ENCODE peak calls at places on chromosome 7, in four cellular contexts. Y is K562, L is H1, T is GM12878. M is an unnamed sample.

GRCh38 chr7:465710-466400 is 53.8 kb downstream of the PDGFA start:
- DNase-seq in Y (no peak), L (no peak), T (no peak), M (no peak)

GRCh38 chr7:44978511-44979366 is at the start of gene MYO1G:
- DNase-seq in T (peak; percentile 88), Y (no peak), L (no peak), M (no peak)

GRCh38 chr7:44548893-44549292 is 7.8 kb upstream of the NPC1L1 start:
- DNase-seq in Y (peak; percentile 11), T (no peak), L (no peak), M (no peak)

GRCh38 chr7:1076184-1077072 is 11.5 kb upstream of the GPER1 start:
- DNase-seq in T (no peak), Y (no peak), L (no peak), M (no peak)

GRCh38 chr7:140983802-140984201 is 30.9 kb downstream of the MRPS33 start:
- DNase-seq in T (no peak), L (no peak), Y (peak; percentile 52), M (peak; percentile 12)

GRCh38 chr7:108455524-108455832 is 758 bp downstream of the NRCAM start:
- DNase-seq in Y (no peak), L (no peak), T (no peak), M (no peak)

GRCh38 chr7:3805151-3805550 is 504.1 kb downstream of the SDK1 start:
- DNase-seq in Y (no peak), T (no peak), L (no peak), M (peak; percentile 47)

GRCh38 chr7:123871998-123872867 is 27.3 kb downstream of the HYAL4 start:
- DNase-seq in Y (no peak), T (no peak), L (peak; percentile 21), M (peak; percentile 42)

GRCh38 chr7:116011584-116011983 is 19.0 kb downstream of the TFEC start:
- DNase-seq in L (no peak), T (no peak), Y (no peak), M (no peak)

GRCh38 chr7:22723171-22723601 is 3.8 kb upstream of the IL6 start:
- DNase-seq in T (no peak), Y (no peak), L (no peak), M (peak; percentile 47)

GRCh38 chr7:12949060-12950045 is 261.9 kb downstream of the ARL4A start:
- DNase-seq in Y (no peak), T (no peak), L (no peak), M (peak; percentile 55)

GRCh38 chr7:40903872-40904271 is 769.1 kb downstream of the SUGCT start:
- DNase-seq in T (no peak), Y (no peak), L (no peak), M (no peak)

GRCh38 chr7:101205901-101206664 is 5.2 kb upstream of the MOGAT3 start:
- DNase-seq in Y (no peak), L (no peak), T (no peak), M (no peak)

GRCh38 chr7:37694208-37695080 is 10.9 kb downstream of the GPR141 start:
- DNase-seq in T (no peak), L (no peak), Y (no peak), M (no peak)
- H3K27ac ChIP-seq in T (no peak overlapping the region), L (no peak overlapping the region), Y (no peak overlapping the region), M (no peak overlapping the region)

DNA sequence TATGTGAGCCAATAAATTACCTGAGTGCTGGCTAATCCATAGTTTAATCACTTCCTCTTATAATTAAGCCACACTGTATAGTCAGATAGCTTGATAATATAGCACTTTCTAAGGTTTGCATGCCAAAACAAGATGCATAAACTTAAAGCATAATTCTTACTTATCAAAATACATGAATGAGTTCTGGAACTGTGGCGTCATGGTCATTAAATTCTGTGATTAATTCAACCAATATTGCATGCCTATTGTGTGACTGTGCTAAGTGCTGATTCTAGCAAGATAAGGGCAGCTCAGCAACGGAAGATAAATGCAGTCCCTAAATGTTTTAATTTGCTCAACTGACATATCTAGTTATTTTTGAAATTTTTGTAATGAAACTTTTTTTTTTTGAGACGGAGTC is 29.7 kb downstream of the HOXA1 start:
- DNase-seq in L (no peak), T (no peak), Y (no peak), M (peak; percentile 28)
- TF ChIP-seq CHD1 in L (no peak), T (no peak), Y (no peak), M (no peak)

GRCh38 chr7:135662123-135662372 is 266 bp upstream of the STMP1 start:
- DNase-seq in L (no peak), Y (no peak), T (no peak), M (no peak)
- H3K27ac ChIP-seq in L (no peak overlapping the region), Y (peak overlapping the region; percentile 79), T (peak overlapping the region; percentile 38), M (peak overlapping the region; percentile 28)

DNA sequence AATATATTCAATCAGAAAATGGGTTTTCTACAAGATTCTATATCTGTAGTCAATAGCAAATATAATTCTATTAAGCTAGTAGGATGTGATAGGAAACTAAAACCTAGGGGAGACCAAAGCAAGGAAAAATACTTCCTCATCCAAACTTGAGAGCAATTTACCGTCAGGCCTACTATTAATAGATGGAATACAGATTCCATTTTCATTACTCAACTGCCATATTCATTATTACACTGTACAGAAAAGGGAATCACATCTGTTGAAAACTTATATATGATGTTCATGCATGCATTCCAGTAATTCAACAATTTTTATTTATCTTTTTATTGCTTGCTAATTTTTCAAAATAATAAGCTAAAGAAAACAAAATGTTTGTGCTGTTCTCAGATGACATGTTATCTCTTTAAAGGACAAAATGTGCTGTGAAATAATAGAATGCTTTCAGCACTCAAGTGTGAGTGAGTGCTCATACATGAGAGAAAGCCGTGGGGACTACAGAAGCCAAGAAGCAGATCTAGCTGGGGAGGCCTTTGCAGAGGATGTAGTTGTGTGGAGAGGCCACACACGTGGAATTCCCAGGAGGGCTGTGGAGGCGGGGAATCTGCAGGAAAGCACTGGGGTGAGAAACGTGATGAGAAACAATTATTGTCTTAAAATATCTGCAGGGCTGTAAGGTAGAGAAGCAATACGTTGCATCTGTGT is 110.0 kb downstream of the EGFR start:
- DNase-seq in Y (no peak), T (no peak), L (no peak), M (peak; percentile 63)
- TF ChIP-seq CHD1 in Y (no peak), T (no peak), L (no peak), M (no peak)

M was measured in IMR-90.